ENCODE peak calls at places on chromosomes 16 and 17, in seven cellular contexts. Z, H, D, F, Y, C and T are unnamed samples.

GRCh38 chr16:88473666-88474534 is 20.8 kb downstream of the ZFPM1 start:
- DNase-seq in D (no peak), C (no peak), F (peak; percentile 66), H (no peak), Z (peak; percentile 53), Y (peak; percentile 77), T (peak; percentile 88)

GRCh38 chr16:79784007-79784406 is 183.5 kb upstream of the MAF start:
- DNase-seq in Z (no peak), F (no peak), H (no peak), D (no peak), C (no peak), Y (no peak), T (no peak)

GRCh38 chr17:42329025-42329976 is 41.0 kb downstream of the STAT5A start:
- DNase-seq in H (no peak), Y (no peak), F (no peak), C (no peak), Z (no peak), D (no peak), T (no peak)

GRCh38 chr16:57591870-57592485 is 36.5 kb upstream of the ADGRG1 start:
- DNase-seq in F (no peak), Z (no peak), Y (peak; percentile 47), H (no peak), C (no peak), D (peak; percentile 64), T (no peak)

GRCh38 chr16:5502467-5502869 is 404.9 kb upstream of the EEF2KMT start:
- DNase-seq in Y (peak; percentile 50), F (no peak), H (peak; percentile 10), C (no peak), D (no peak), Z (no peak), T (peak; percentile 7)

GRCh38 chr16:15949210-15950166 is at the start of gene ABCC1:
- DNase-seq in F (peak; percentile 52), D (peak; percentile 87), H (peak; percentile 57), Z (peak; percentile 21), Y (peak; percentile 56), C (no peak), T (peak; percentile 67)

GRCh38 chr16:57601801-57602478 is 26.5 kb upstream of the ADGRG1 start:
- DNase-seq in F (peak; percentile 15), C (no peak), Y (peak; percentile 60), H (no peak), Z (no peak), D (peak; percentile 68), T (no peak)

GRCh38 chr16:11613381-11614303 is 26.9 kb upstream of the LITAF start:
- DNase-seq in F (peak; percentile 64), Y (peak; percentile 92), C (peak; percentile 49), D (peak; percentile 93), Z (peak; percentile 55), H (peak; percentile 85), T (peak; percentile 93)

GRCh38 chr17:31919802-31920525 is 16.8 kb upstream of the SUZ12 start:
- DNase-seq in F (no peak), D (no peak), Z (no peak), H (no peak), Y (no peak), C (no peak), T (no peak)

GRCh38 chr17:31674717-31675349 is 184.2 kb downstream of the COPRS start:
- DNase-seq in Y (no peak), F (no peak), Z (no peak), C (no peak), H (no peak), D (peak; percentile 53), T (no peak)

GRCh38 chr17:73902416-73903181 is 258.4 kb upstream of the SDK2 start:
- DNase-seq in Z (no peak), F (no peak), H (no peak), Y (no peak), C (no peak), D (peak; percentile 74), T (no peak)

GRCh38 chr16:48535369-48535787 is 74.6 kb downstream of the N4BP1 start:
- DNase-seq in Z (no peak), C (no peak), H (no peak), D (no peak), F (no peak), Y (no peak), T (no peak)

GRCh38 chr16:89422905-89423630 is 67.3 kb downstream of the ANKRD11 start:
- DNase-seq in F (no peak), C (no peak), Y (peak; percentile 69), Z (peak; percentile 74), D (no peak), H (no peak), T (no peak)

GRCh38 chr16:2147981-2148671 is at the start of gene RAB26:
- DNase-seq in F (peak; percentile 83), Z (peak; percentile 94), Y (peak; percentile 81), H (peak; percentile 91), D (peak; percentile 95), C (no peak), T (peak; percentile 56)

GRCh38 chr16:86634290-86634689 is 55.9 kb downstream of the FOXL1 start:
- DNase-seq in C (no peak), Z (no peak), F (no peak), H (no peak), Y (no peak), D (no peak), T (no peak)

GRCh38 chr17:42563950-42564349 is 2.0 kb downstream of the COASY start:
- DNase-seq in C (no peak), Y (peak; percentile 43), D (no peak), H (no peak), Z (no peak), F (no peak), T (no peak)

DNA sequence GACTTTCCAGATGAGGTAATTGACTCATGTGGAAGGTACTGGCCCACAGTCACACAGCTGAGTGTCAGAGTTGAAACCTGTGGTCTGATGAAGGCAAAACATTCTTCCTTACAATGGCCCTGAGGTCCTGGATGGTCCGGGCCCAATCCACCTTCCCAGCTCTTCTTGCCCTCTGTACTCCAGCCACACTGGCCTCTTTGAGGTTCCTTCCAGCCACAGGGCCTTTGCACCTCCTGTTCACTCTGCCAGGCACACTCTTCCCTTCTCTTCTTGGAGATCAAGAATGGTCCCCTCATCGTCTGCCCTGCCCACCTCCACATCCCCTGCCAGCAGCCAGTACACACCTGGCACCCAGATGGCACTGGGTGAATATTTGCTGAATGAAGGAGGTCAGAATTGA is 6.5 kb upstream of the PEMT start:
- DNase-seq in Z (no peak), H (no peak), Y (no peak), F (no peak), C (no peak), D (no peak), T (no peak)
- TF ChIP-seq POLR2A in Z (no peak), H (no peak), Y (no peak), F (no peak), C (no peak), D (no peak), T (no peak)

GRCh38 chr17:3986939-3987335 is 22.7 kb upstream of the ATP2A3 start:
- DNase-seq in H (no peak), Y (no peak), F (no peak), C (no peak), D (no peak), Z (no peak), T (no peak)
- TF ChIP-seq POLR2A in H (no peak), Y (no peak), F (no peak), C (no peak), D (no peak), Z (no peak), T (no peak)

GRCh38 chr17:17739388-17740066 is 58.3 kb downstream of the RAI1 start:
- DNase-seq in Z (peak; percentile 73), D (no peak), F (no peak), C (no peak), H (peak; percentile 46), Y (no peak), T (no peak)

GRCh38 chr17:17736205-17737183 is 55.2 kb downstream of the RAI1 start:
- DNase-seq in Z (peak; percentile 54), D (no peak), Y (no peak), H (no peak), F (no peak), C (no peak), T (no peak)

GRCh38 chr17:17738901-17739300 is 57.6 kb downstream of the RAI1 start:
- DNase-seq in Y (no peak), Z (peak; percentile 75), F (no peak), D (no peak), C (no peak), H (peak; percentile 27), T (no peak)

GRCh38 chr17:17740627-17741237 is 59.5 kb downstream of the RAI1 start:
- DNase-seq in Z (no peak), C (no peak), Y (no peak), H (no peak), F (no peak), D (no peak), T (no peak)

DNA sequence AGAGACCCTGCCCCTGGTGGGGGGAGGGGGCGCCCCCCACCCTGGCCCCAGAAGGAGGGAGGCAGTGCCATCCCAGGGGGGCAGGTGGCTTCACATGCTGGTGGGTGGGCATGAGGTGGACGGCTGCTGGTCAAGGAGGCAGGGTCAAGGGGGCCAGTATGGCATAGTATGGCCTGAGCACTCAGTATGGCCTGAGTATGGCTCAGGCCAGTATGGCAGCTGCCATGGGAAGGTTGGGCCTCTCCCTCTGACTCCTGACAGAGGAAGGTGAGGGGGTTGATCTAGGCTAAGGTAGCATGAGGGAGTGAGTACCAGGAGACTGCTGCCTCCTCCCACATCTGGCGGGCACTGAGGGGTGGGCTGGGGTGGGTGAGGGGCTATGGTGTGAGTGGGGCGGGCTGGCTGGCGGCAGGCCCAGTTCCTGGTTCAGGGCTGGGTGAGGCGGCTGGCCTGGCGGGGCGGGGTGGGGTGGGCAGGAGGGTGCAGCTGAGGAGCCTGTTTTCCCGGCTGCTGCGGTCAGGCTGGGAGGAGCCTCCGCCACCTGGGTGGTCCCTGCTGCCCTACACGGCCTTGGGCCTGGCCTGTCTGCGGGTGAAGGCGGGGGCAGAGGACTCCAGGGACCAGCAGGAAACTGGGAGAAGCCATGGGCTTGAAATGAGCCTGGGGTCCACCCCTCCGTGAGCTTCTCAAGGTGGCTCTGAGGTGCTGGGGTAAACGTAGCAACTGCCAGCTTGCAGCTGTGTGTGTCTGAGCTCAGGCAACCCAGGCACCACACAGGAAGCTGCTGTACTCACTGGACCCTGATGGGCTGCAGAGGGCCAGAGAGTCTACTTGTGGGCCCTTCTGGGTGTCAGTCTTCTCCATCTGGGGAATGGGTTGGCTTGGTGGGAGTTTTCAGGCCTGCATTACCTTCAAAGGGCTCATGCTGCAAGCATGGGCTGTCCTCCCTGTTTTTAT is 57.0 kb downstream of the RAI1 start:
- DNase-seq in H (peak; percentile 74), Y (no peak), D (no peak), Z (no peak), C (no peak), F (no peak), T (no peak)
- TF ChIP-seq POLR2A in H (no peak), Y (no peak), D (no peak), Z (no peak), C (no peak), F (no peak), T (no peak)

GRCh38 chr16:81676571-81677374 is 102.3 kb upstream of the PLCG2 start:
- DNase-seq in H (no peak), Z (no peak), C (no peak), Y (no peak), D (no peak), F (no peak), T (no peak)
- TF ChIP-seq POLR2A in H (no peak), Z (no peak), C (no peak), Y (no peak), D (no peak), F (no peak), T (no peak)